ENCODE peak calls at places on chromosomes 3 and 15, in five cellular contexts. U is CD8-positive, alpha-beta T cell; N is COR-L47; I is endodermal cell; P is Kasumi-1. B is an unnamed sample.

GRCh38 chr3:64158334-64158733 is 66.9 kb downstream of the PRICKLE2 start:
- DNase-seq in U (no peak), N (no peak), I (no peak), P (no peak), B (no peak)

GRCh38 chr3:126948980-126949535 is 33.9 kb upstream of the PLXNA1 start:
- DNase-seq in U (no peak), N (no peak), I (no peak), P (no peak), B (no peak)

GRCh38 chr3:41698931-41699330 is 263.0 kb downstream of the ULK4 start:
- DNase-seq in U (no peak), N (no peak), I (no peak), P (no peak), B (no peak)

GRCh38 chr3:170355738-170356595 is 1.5 kb upstream of the SKIL start:
- DNase-seq in U (no peak), N (peak; percentile 21), I (peak; percentile 72), P (peak; percentile 63), B (no peak)

GRCh38 chr3:177931346-177931745 is 604.9 kb upstream of the KCNMB2 start:
- DNase-seq in U (no peak), N (no peak), I (no peak), P (no peak), B (no peak)

GRCh38 chr3:32482693-32483092 is 20.0 kb downstream of the CMTM6 start:
- DNase-seq in U (no peak), N (no peak), I (no peak), P (no peak), B (no peak)

GRCh38 chr15:70976856-70977255 is 84.2 kb downstream of the LRRC49 start:
- DNase-seq in U (no peak), N (no peak), I (no peak), P (no peak), B (no peak)

GRCh38 chr3:98596902-98597500 is 3.6 kb upstream of the CPOX start:
- DNase-seq in U (no peak), N (peak; percentile 0), I (no peak), P (peak; percentile 96), B (no peak)

GRCh38 chr3:115741650-115742049 is 118.3 kb downstream of the GAP43 start:
- DNase-seq in U (no peak), N (no peak), I (no peak), P (no peak), B (no peak)

GRCh38 chr15:52857471-52857870 is 67.3 kb upstream of the ONECUT1 start:
- DNase-seq in U (no peak), N (no peak), I (peak; percentile 55), P (no peak), B (no peak)

GRCh38 chr3:131361464-131362421 is 19.8 kb upstream of the NUDT16 start:
- DNase-seq in U (no peak), N (no peak), I (peak; percentile 98), P (no peak), B (peak; percentile 17)

GRCh38 chr3:25854214-25854613 is 64.3 kb downstream of the OXSM start:
- DNase-seq in U (no peak), N (no peak), I (no peak), P (no peak), B (peak; percentile 19)

GRCh38 chr15:77819271-77819806 is 186.6 kb upstream of the LINGO1 start:
- DNase-seq in U (no peak), N (peak; percentile 55), I (peak; percentile 66), P (no peak), B (no peak)

GRCh38 chr3:171953300-171954022 is 85.9 kb upstream of the FNDC3B start:
- DNase-seq in U (no peak), N (no peak), I (no peak), P (no peak), B (no peak)

GRCh38 chr15:91472316-91472756 is 372.3 kb downstream of the SV2B start:
- DNase-seq in U (no peak), N (no peak), I (no peak), P (no peak), B (no peak)

GRCh38 chr3:146517684-146518435 is 26.5 kb downstream of the PLSCR1 start:
- DNase-seq in U (no peak), N (no peak), I (no peak), P (no peak), B (no peak)

GRCh38 chr3:11847607-11848006 is 922 bp upstream of the TAMM41 start:
- DNase-seq in U (no peak), N (no peak), I (peak; percentile 56), P (no peak), B (no peak)

GRCh38 chr3:39104961-39105686 is 2.3 kb downstream of the GORASP1 start:
- DNase-seq in U (no peak), N (no peak), I (no peak), P (peak; percentile 11), B (no peak)

GRCh38 chr15:77966540-77967290 is 110.8 kb downstream of the TBC1D2B start:
- DNase-seq in U (peak; percentile 46), N (no peak), I (peak; percentile 80), P (peak; percentile 51), B (peak; percentile 78)

GRCh38 chr3:17398959-17399551 is 343.4 kb downstream of the TBC1D5 start:
- DNase-seq in U (no peak), N (no peak), I (no peak), P (no peak), B (no peak)

GRCh38 chr3:10289785-10290355 is 2.9 kb downstream of the GHRL start:
- DNase-seq in U (no peak), N (no peak), I (peak; percentile 61), P (no peak), B (no peak)

GRCh38 chr3:15979490-15979889 is 181.7 kb upstream of the ANKRD28 start:
- DNase-seq in U (no peak), N (no peak), I (no peak), P (no peak), B (no peak)

GRCh38 chr3:2454865-2455264 is 356.2 kb downstream of the CNTN4 start:
- DNase-seq in U (no peak), N (no peak), I (no peak), P (no peak), B (no peak)

B was measured in AG08396.